ENCODE peak calls at places on chromosomes 13 and 19, in eight cellular contexts. U is hypothalamus; Z is NAMALWA; A is AG08396; M is central memory CD8-positive, alpha-beta T cell; G is iris pigment epithelial cell; O is NCI-H1417; Y is psoas muscle. B is an unnamed sample.
A peak's percentile ranks its signal among the peaks of the same experiment; 100 is the strongest.

GRCh38 chr13:114111577-114111976 is 20.8 kb downstream of the RASA3 start:
- DNase-seq in O (no peak), A (peak; percentile 58), M (no peak), G (peak; percentile 92), Z (peak; percentile 36), Y (peak; percentile 16), U (no peak), B (peak; percentile 82)

GRCh38 chr19:13014921-13015280 is 19.6 kb downstream of the NFIX start:
- DNase-seq in A (no peak), O (no peak), Z (no peak), G (no peak), M (no peak), U (no peak), Y (no peak), B (no peak)

GRCh38 chr13:50668044-50668443 is 175.4 kb downstream of the DLEU7 start:
- DNase-seq in M (no peak), A (no peak), Z (no peak), G (no peak), U (no peak), Y (no peak), O (no peak), B (no peak)

GRCh38 chr13:94708971-94709614 is 3.3 kb downstream of the SOX21 start:
- DNase-seq in Z (no peak), U (no peak), O (no peak), Y (no peak), G (no peak), M (no peak), A (no peak), B (no peak)

GRCh38 chr19:18278521-18279265 is 2.7 kb downstream of the JUND start:
- DNase-seq in M (no peak), U (no peak), G (peak; percentile 28), Y (no peak), A (no peak), O (peak; percentile 31), Z (peak; percentile 69), B (peak; percentile 45)

GRCh38 chr13:99895999-99896695 is 75.4 kb downstream of the ZIC5 start:
- DNase-seq in O (no peak), U (no peak), G (no peak), Z (no peak), Y (no peak), M (no peak), A (no peak), B (no peak)

GRCh38 chr13:77509221-77509620 is 26.3 kb upstream of the SCEL start:
- DNase-seq in O (no peak), Z (no peak), G (peak; percentile 88), Y (no peak), A (no peak), U (no peak), M (no peak), B (no peak)

GRCh38 chr19:35006342-35006998 is 6.3 kb downstream of the GRAMD1A start:
- DNase-seq in Y (no peak), U (no peak), Z (no peak), G (peak; percentile 87), M (no peak), O (peak; percentile 25), A (no peak), B (no peak)

GRCh38 chr13:44385401-44385800 is 11.8 kb downstream of the SERP2 start:
- DNase-seq in M (no peak), A (no peak), Z (no peak), Y (no peak), U (no peak), O (no peak), G (no peak), B (no peak)

GRCh38 chr13:112545866-112546265 is 42.1 kb downstream of the TUBGCP3 start:
- DNase-seq in G (peak; percentile 96), Y (no peak), U (no peak), O (no peak), M (no peak), A (peak; percentile 74), Z (no peak), B (no peak)

GRCh38 chr19:2032296-2032941 is 16.9 kb upstream of the BTBD2 start:
- DNase-seq in M (no peak), A (peak; percentile 89), Y (peak; percentile 96), U (peak; percentile 98), Z (no peak), O (peak; percentile 83), G (peak; percentile 84), B (peak; percentile 71)

GRCh38 chr19:21260164-21260847 is 68.9 kb downstream of the ZNF708 start:
- DNase-seq in M (no peak), Z (no peak), G (no peak), Y (no peak), O (no peak), A (no peak), U (no peak), B (no peak)

GRCh38 chr13:87274209-87274819 is 396.9 kb upstream of the SLITRK5 start:
- DNase-seq in G (peak; percentile 28), Z (peak; percentile 78), Y (no peak), U (no peak), M (no peak), A (peak; percentile 2), O (peak; percentile 91), B (peak; percentile 66)

GRCh38 chr13:108304170-108305068 is 34.9 kb downstream of the TNFSF13B start:
- DNase-seq in O (no peak), A (no peak), M (no peak), G (no peak), Y (no peak), Z (no peak), U (no peak), B (no peak)

GRCh38 chr13:109725297-109725696 is 61.1 kb downstream of the IRS2 start:
- DNase-seq in O (peak; percentile 42), Z (no peak), Y (no peak), A (no peak), M (no peak), G (no peak), U (no peak), B (peak; percentile 86)

GRCh38 chr13:20356437-20356836 is 124.3 kb upstream of the GJB6 start:
- DNase-seq in G (no peak), M (no peak), U (no peak), A (no peak), O (no peak), Z (no peak), Y (no peak), B (no peak)

B was measured in NB4.